ENCODE peak calls at places on chromosome 9, in four cellular contexts. F, P, U and A are unnamed samples.

GRCh38 chr9:128558431-128559310 is 6.3 kb downstream of the SPTAN1 start:
- DNase-seq in U (peak), F (peak), P (peak), A (peak)

GRCh38 chr9:13215791-13216554 is 63.5 kb downstream of the MPDZ start:
- DNase-seq in P (no peak), U (no peak), F (no peak), A (no peak)

GRCh38 chr9:94921072-94921471 is 194.6 kb downstream of the AOPEP start:
- DNase-seq in F (no peak), U (no peak), P (no peak), A (peak)

GRCh38 chr9:16136961-16137360 is 584.1 kb downstream of the CCDC171 start:
- DNase-seq in U (no peak), F (no peak), P (no peak), A (no peak)

GRCh38 chr9:2720179-2720654 is 2.9 kb downstream of the KCNV2 start:
- DNase-seq in F (no peak), U (no peak), P (peak), A (peak)

GRCh38 chr9:3732077-3733038 is 206.6 kb upstream of the RFX3 start:
- DNase-seq in F (peak), U (peak), P (peak), A (peak)

GRCh38 chr9:93107151-93107824 is 11.3 kb downstream of the CARD19 start:
- DNase-seq in F (no peak), U (no peak), P (no peak), A (no peak)

GRCh38 chr9:91714020-91714721 is 235.9 kb downstream of the ROR2 start:
- DNase-seq in P (no peak), F (peak), U (no peak), A (peak)

GRCh38 chr9:122806661-122807060 is 6.7 kb downstream of the OR1K1 start:
- DNase-seq in P (no peak), F (no peak), U (no peak), A (no peak)

GRCh38 chr9:22512495-22512894 is 65.9 kb downstream of the DMRTA1 start:
- DNase-seq in U (no peak), P (no peak), F (no peak), A (no peak)

GRCh38 chr9:130459941-130460340 is 15.2 kb downstream of the ASS1 start:
- DNase-seq in F (no peak), U (no peak), P (no peak), A (no peak)

GRCh38 chr9:75626860-75627259 is 263.6 kb upstream of the PCSK5 start:
- DNase-seq in F (no peak), U (no peak), P (no peak), A (no peak)

GRCh38 chr9:87502446-87503232 is 5.0 kb downstream of the DAPK1 start:
- DNase-seq in P (no peak), U (no peak), F (no peak), A (no peak)

GRCh38 chr9:93297659-93298497 is 113.9 kb downstream of the WNK2 start:
- DNase-seq in F (peak), U (no peak), P (no peak), A (no peak)

GRCh38 chr9:38419216-38419615 is 5.0 kb downstream of the IGFBPL1 start:
- DNase-seq in P (no peak), U (no peak), F (no peak), A (no peak)

GRCh38 chr9:113611461-113612215 is 148.1 kb downstream of the RGS3 start:
- DNase-seq in F (no peak), P (no peak), U (no peak), A (no peak)

GRCh38 chr9:127366594-127366993 is 30.4 kb upstream of the SLC2A8 start:
- DNase-seq in F (no peak), U (no peak), P (no peak), A (no peak)

GRCh38 chr9:133493428-133493827 is 14.5 kb upstream of the SLC2A6 start:
- DNase-seq in P (no peak), F (no peak), U (no peak), A (no peak)

GRCh38 chr9:71719585-71719984 is 48.7 kb downstream of the CEMIP2 start:
- DNase-seq in U (no peak), P (no peak), F (no peak), A (no peak)

GRCh38 chr9:89597711-89598707 is 6.8 kb upstream of the GADD45G start:
- DNase-seq in U (no peak), F (peak), P (peak), A (peak)

GRCh38 chr9:79731483-79731882 is 159.7 kb downstream of the TLE4 start:
- DNase-seq in P (no peak), F (no peak), U (peak), A (no peak)

GRCh38 chr9:114483499-114483898 is 21.8 kb downstream of the WHRN start:
- DNase-seq in P (no peak), F (no peak), U (no peak), A (no peak)

GRCh38 chr9:131892162-131892707 is 152.4 kb upstream of the RAPGEF1 start:
- DNase-seq in U (no peak), P (no peak), F (no peak), A (no peak)

GRCh38 chr9:89484475-89485404 is 13.2 kb downstream of the SEMA4D start:
- DNase-seq in P (no peak), F (no peak), U (peak), A (no peak)

GRCh38 chr9:33924978-33925797 is 108.2 kb downstream of the UBE2R2 start:
- DNase-seq in F (no peak), U (no peak), P (peak), A (peak)

GRCh38 chr9:80320480-80320879 is 748.7 kb downstream of the TLE4 start:
- DNase-seq in U (no peak), F (no peak), P (no peak), A (no peak)

GRCh38 chr9:97528529-97529230 is 27.2 kb downstream of the TMOD1 start:
- DNase-seq in P (no peak), U (no peak), F (no peak), A (no peak)
- TF ChIP-seq KDM1A in P (no peak), U (no peak), F (peak), A (no peak)

GRCh38 chr9:98997580-98997979 is 53.9 kb downstream of the COL15A1 start:
- DNase-seq in P (no peak), U (no peak), F (no peak), A (no peak)
- TF ChIP-seq RAD21 in P (no peak), U (no peak), F (no peak), A (no peak)

GRCh38 chr9:83440641-83441040 is 97.6 kb downstream of the FRMD3 start:
- DNase-seq in P (no peak), U (no peak), F (no peak), A (no peak)
- TF ChIP-seq POLR2AphosphoS2 in P (no peak), U (no peak), F (no peak), A (no peak)

DNA sequence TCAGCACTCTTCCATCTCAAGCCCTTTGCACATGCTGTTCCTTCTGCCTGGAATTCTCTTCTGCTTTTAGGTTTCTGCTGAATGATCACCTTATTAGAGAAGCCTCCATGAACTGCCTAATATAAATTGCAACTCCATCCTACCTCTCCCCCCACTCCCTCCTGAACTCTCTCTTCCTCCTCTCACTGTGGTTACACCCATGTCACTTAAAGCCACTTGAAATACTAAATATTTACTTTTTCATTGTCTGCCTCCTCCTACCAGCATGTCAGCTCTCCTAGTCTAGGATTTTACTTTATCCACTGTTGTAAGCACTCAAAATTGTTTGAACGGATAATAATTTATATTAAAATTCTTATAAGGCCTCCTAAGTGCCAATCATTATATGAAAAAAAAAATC is 43.8 kb downstream of the ACTL7B start:
- DNase-seq in F (no peak), U (no peak), P (no peak), A (no peak)
- TF ChIP-seq KDM1A in F (no peak), U (no peak), P (no peak), A (no peak)

GRCh38 chr9:126335837-126336236 is 9.2 kb downstream of the MVB12B start:
- DNase-seq in P (no peak), U (no peak), F (no peak), A (no peak)

GRCh38 chr9:126337690-126338426 is 11.2 kb downstream of the MVB12B start:
- DNase-seq in U (no peak), F (no peak), P (no peak), A (no peak)

GRCh38 chr9:126331964-126332748 is 5.5 kb downstream of the MVB12B start:
- DNase-seq in P (no peak), U (no peak), F (no peak), A (no peak)

GRCh38 chr9:126336350-126337335 is 10.0 kb downstream of the MVB12B start:
- DNase-seq in F (no peak), P (no peak), U (no peak), A (no peak)

DNA sequence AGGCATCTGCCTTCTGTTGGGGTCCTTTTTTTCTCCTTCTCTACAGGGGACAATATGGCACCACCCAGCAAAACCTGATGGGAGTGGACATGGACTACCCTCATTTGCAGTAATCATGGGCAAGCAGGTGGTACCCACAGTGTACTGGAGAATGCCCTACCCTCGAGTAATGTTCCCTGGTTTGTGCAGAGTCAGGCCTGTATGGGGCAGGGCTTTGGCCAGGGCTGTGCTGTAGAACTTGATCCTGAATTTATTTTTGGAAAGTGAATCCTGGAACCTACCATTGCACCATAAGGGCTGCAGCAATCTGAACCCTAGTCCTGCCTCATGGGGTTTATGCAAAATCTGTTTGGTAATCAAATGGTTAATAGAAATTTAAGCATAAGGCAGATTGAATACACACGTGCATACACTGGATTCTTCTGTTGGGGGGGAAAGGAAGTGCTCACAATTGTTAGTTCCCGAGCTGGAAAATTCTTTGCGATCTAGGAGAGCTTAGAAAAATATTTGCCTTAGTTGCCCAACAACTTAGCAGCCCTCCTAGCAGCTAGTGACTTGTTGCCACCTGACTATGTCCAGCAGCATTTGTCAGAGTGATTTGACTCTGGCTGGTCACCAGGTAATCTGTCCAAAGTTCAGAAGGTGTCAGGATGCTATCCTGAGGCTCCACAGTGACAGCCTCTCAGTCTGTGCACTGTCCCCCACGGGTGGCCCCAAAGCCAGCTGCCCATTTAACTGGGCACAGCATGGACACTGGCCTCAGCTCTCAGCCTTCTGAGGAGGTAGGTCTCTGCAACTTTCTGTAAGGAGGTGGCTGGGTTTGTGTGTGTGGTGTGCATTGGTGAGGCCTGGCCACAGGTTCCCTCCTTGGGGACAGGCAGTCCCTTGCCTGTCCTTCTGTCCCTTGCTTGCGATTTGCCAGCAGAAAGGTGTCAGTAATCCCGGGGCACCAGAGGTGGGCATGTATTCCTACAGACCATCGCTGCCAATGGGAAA is 8.3 kb downstream of the MVB12B start:
- DNase-seq in F (no peak), U (no peak), P (peak), A (no peak)
- TF ChIP-seq RAD21 in F (no peak), U (no peak), P (no peak), A (no peak)

GRCh38 chr9:32518276-32518675 is 7.7 kb downstream of the RIGI start:
- DNase-seq in P (no peak), F (no peak), U (no peak), A (no peak)
- TF ChIP-seq POLR2AphosphoS2 in P (no peak), F (no peak), U (no peak), A (no peak)

GRCh38 chr9:99042620-99043019 is 62.3 kb upstream of the TGFBR1 start:
- DNase-seq in U (no peak), P (no peak), F (no peak), A (no peak)
- TF ChIP-seq KDM1A in U (no peak), P (no peak), F (no peak), A (no peak)

GRCh38 chr9:19155106-19155999 is 28.1 kb upstream of the PLIN2 start:
- DNase-seq in P (no peak), F (peak), U (no peak), A (no peak)
- TF ChIP-seq RAD21 in P (no peak), F (no peak), U (no peak), A (no peak)

DNA sequence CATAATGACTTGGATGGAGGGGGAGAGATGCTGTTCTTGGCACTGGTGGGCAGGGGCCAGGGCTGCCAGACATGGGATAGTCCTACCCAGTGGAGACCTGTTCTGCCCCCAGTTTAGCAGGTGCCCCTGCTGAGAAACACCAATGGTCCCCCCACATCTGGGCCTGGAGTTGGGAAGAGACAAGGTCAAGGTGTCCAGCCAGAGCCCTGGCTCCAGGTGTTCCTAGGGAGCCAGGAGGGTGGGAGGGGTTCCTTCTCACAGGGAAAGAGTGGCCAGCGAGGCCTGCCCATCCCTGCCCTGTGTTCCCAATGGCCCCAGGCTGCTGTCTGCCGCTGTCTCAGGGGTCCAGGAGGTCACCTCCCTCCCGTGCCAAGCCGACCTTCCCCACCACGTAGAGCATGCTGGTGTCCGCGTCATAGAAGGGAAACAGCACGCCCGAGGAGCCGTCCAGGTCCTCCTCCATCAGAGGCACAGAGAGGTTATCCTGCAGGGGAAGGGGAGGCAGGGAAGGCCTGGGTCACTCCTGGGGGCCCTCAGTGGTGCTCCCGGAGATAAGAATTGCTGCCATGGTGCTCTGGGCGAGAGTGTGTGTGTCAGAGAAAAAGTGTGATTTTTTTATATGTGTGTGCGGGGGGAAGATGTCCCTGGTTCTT is 11.7 kb upstream of the TRIM14 start:
- DNase-seq in F (no peak), U (no peak), P (no peak), A (no peak)
- TF ChIP-seq POLR2AphosphoS2 in F (no peak), U (no peak), P (no peak), A (no peak)